ENCODE peak calls at places on chromosomes 16 and 17, in eight cellular contexts. One of them, this sample, is unnamed.

GRCh38 chr16:69553332-69553731 is 12.4 kb upstream of the NFAT5 start:
- DNase-seq in AG04450: no peak
- DNase-seq in neural crest cell: no peak
- DNase-seq in EL: no peak
- DNase-seq in GM04503: no peak
- DNase-seq in SK-N-MC: no peak
- DNase-seq in head of caudate nucleus: no peak
- DNase-seq in H9: no peak
- DNase-seq in this sample: no peak

GRCh38 chr16:67939507-67940435 is 3.1 kb upstream of the PSMB10 start:
- DNase-seq in AG04450: no peak
- DNase-seq in neural crest cell: no peak
- DNase-seq in EL: no peak
- DNase-seq in GM04503: no peak
- DNase-seq in SK-N-MC: no peak
- DNase-seq in head of caudate nucleus: no peak
- DNase-seq in H9: no peak
- DNase-seq in this sample: peak; percentile 60

GRCh38 chr17:60170835-60171752 is 21.3 kb downstream of the CA4 start:
- DNase-seq in AG04450: no peak
- DNase-seq in neural crest cell: no peak
- DNase-seq in EL: no peak
- DNase-seq in GM04503: no peak
- DNase-seq in SK-N-MC: no peak
- DNase-seq in head of caudate nucleus: peak; percentile 41
- DNase-seq in H9: peak; percentile 43
- DNase-seq in this sample: peak; percentile 27

GRCh38 chr17:64599827-64600226 is 62.3 kb downstream of the SMURF2 start:
- DNase-seq in AG04450: no peak
- DNase-seq in neural crest cell: no peak
- DNase-seq in EL: no peak
- DNase-seq in GM04503: no peak
- DNase-seq in SK-N-MC: no peak
- DNase-seq in head of caudate nucleus: no peak
- DNase-seq in H9: no peak
- DNase-seq in this sample: no peak

GRCh38 chr16:10981697-10982216 is 37.4 kb downstream of the CLEC16A start:
- DNase-seq in AG04450: no peak
- DNase-seq in neural crest cell: no peak
- DNase-seq in EL: no peak
- DNase-seq in GM04503: no peak
- DNase-seq in SK-N-MC: no peak
- DNase-seq in head of caudate nucleus: no peak
- DNase-seq in H9: peak; percentile 70
- DNase-seq in this sample: no peak

GRCh38 chr16:77599793-77600415 is 122.4 kb upstream of the NUDT7 start:
- DNase-seq in AG04450: no peak
- DNase-seq in neural crest cell: peak; percentile 28
- DNase-seq in EL: peak; percentile 11
- DNase-seq in GM04503: no peak
- DNase-seq in SK-N-MC: no peak
- DNase-seq in head of caudate nucleus: no peak
- DNase-seq in H9: no peak
- DNase-seq in this sample: peak; percentile 38

GRCh38 chr17:27996157-27997043 is 46.1 kb upstream of the NLK start:
- DNase-seq in AG04450: no peak
- DNase-seq in neural crest cell: no peak
- DNase-seq in EL: no peak
- DNase-seq in GM04503: no peak
- DNase-seq in SK-N-MC: no peak
- DNase-seq in head of caudate nucleus: no peak
- DNase-seq in H9: no peak
- DNase-seq in this sample: no peak

GRCh38 chr17:57566724-57567123 is 178.4 kb downstream of the CCDC182 start:
- DNase-seq in AG04450: no peak
- DNase-seq in neural crest cell: no peak
- DNase-seq in EL: no peak
- DNase-seq in GM04503: no peak
- DNase-seq in SK-N-MC: no peak
- DNase-seq in head of caudate nucleus: no peak
- DNase-seq in H9: no peak
- DNase-seq in this sample: no peak

GRCh38 chr17:57652811-57653210 is 92.3 kb downstream of the CCDC182 start:
- DNase-seq in AG04450: no peak
- DNase-seq in neural crest cell: no peak
- DNase-seq in EL: no peak
- DNase-seq in GM04503: no peak
- DNase-seq in SK-N-MC: no peak
- DNase-seq in head of caudate nucleus: no peak
- DNase-seq in H9: no peak
- DNase-seq in this sample: no peak

GRCh38 chr17:352421-353212 is at the start of gene RPH3AL:
- DNase-seq in AG04450: no peak
- DNase-seq in neural crest cell: no peak
- DNase-seq in EL: no peak
- DNase-seq in GM04503: peak; percentile 44
- DNase-seq in SK-N-MC: no peak
- DNase-seq in head of caudate nucleus: peak; percentile 30
- DNase-seq in H9: peak; percentile 54
- DNase-seq in this sample: peak; percentile 89

GRCh38 chr17:81291662-81292061 is 3.4 kb downstream of the SLC38A10 start:
- DNase-seq in AG04450: no peak
- DNase-seq in neural crest cell: peak; percentile 50
- DNase-seq in EL: peak; percentile 27
- DNase-seq in GM04503: no peak
- DNase-seq in SK-N-MC: no peak
- DNase-seq in head of caudate nucleus: no peak
- DNase-seq in H9: peak; percentile 83
- DNase-seq in this sample: peak; percentile 83

GRCh38 chr17:29617481-29618271 is 5.0 kb downstream of the CORO6 start:
- DNase-seq in AG04450: no peak
- DNase-seq in neural crest cell: peak; percentile 44
- DNase-seq in EL: peak; percentile 68
- DNase-seq in GM04503: no peak
- DNase-seq in SK-N-MC: no peak
- DNase-seq in head of caudate nucleus: peak; percentile 85
- DNase-seq in H9: peak; percentile 91
- DNase-seq in this sample: peak; percentile 83

GRCh38 chr17:28526381-28526780 is 20.2 kb downstream of the FOXN1 start:
- DNase-seq in AG04450: no peak
- DNase-seq in neural crest cell: no peak
- DNase-seq in EL: no peak
- DNase-seq in GM04503: no peak
- DNase-seq in SK-N-MC: no peak
- DNase-seq in head of caudate nucleus: no peak
- DNase-seq in H9: no peak
- DNase-seq in this sample: no peak

GRCh38 chr17:77449908-77450741 is 309.4 kb downstream of the SEC14L1 start:
- DNase-seq in AG04450: no peak
- DNase-seq in neural crest cell: peak; percentile 74
- DNase-seq in EL: peak; percentile 86
- DNase-seq in GM04503: no peak
- DNase-seq in SK-N-MC: no peak
- DNase-seq in head of caudate nucleus: peak; percentile 79
- DNase-seq in H9: peak; percentile 84
- DNase-seq in this sample: peak; percentile 51

GRCh38 chr17:55386931-55387330 is 34.7 kb downstream of the MMD start:
- DNase-seq in AG04450: no peak
- DNase-seq in neural crest cell: no peak
- DNase-seq in EL: no peak
- DNase-seq in GM04503: no peak
- DNase-seq in SK-N-MC: no peak
- DNase-seq in head of caudate nucleus: no peak
- DNase-seq in H9: no peak
- DNase-seq in this sample: no peak

GRCh38 chr17:77821114-77821513 is 137.4 kb upstream of the TNRC6C start:
- DNase-seq in AG04450: no peak
- DNase-seq in neural crest cell: no peak
- DNase-seq in EL: no peak
- DNase-seq in GM04503: no peak
- DNase-seq in SK-N-MC: no peak
- DNase-seq in head of caudate nucleus: no peak
- DNase-seq in H9: peak; percentile 74
- DNase-seq in this sample: no peak

GRCh38 chr17:50314456-50315011 is 31.4 kb upstream of the XYLT2 start:
- DNase-seq in AG04450: no peak
- DNase-seq in neural crest cell: no peak
- DNase-seq in EL: no peak
- DNase-seq in GM04503: no peak
- DNase-seq in SK-N-MC: no peak
- DNase-seq in head of caudate nucleus: no peak
- DNase-seq in H9: no peak
- DNase-seq in this sample: no peak

GRCh38 chr17:17051380-17051779 is 9.1 kb downstream of the MPRIP start:
- DNase-seq in AG04450: no peak
- DNase-seq in neural crest cell: no peak
- DNase-seq in EL: no peak
- DNase-seq in GM04503: no peak
- DNase-seq in SK-N-MC: no peak
- DNase-seq in head of caudate nucleus: no peak
- DNase-seq in H9: no peak
- DNase-seq in this sample: no peak

GRCh38 chr17:47423406-47424295 is 99.9 kb downstream of the EFCAB13 start:
- DNase-seq in AG04450: no peak
- DNase-seq in neural crest cell: peak; percentile 3
- DNase-seq in EL: peak; percentile 14
- DNase-seq in GM04503: no peak
- DNase-seq in SK-N-MC: no peak
- DNase-seq in head of caudate nucleus: no peak
- DNase-seq in H9: peak; percentile 68
- DNase-seq in this sample: peak; percentile 57